ENCODE peak calls at places on chromosomes 4 and X, in four cellular contexts. K, Q, D and C are unnamed samples. For H3K9me3, the result is how much of the 10 kb centered on the place peaks cover.

GRCh38 chr4:56465599-56466295 is 1.7 kb upstream of the SRP72 start:
- DNase-seq in K (no peak), Q (no peak), D (no peak), C (no peak)

GRCh38 chr4:40587826-40588225 is 41.8 kb downstream of the RBM47 start:
- DNase-seq in K (no peak), Q (no peak), D (no peak), C (no peak)

GRCh38 chr4:169293343-169294176 is 22.8 kb upstream of the SH3RF1 start:
- DNase-seq in K (peak), Q (no peak), D (no peak), C (no peak)

GRCh38 chr4:38371391-38371851 is 292.6 kb upstream of the KLF3 start:
- DNase-seq in K (no peak), Q (no peak), D (no peak), C (no peak)

GRCh38 chrX:120559799-120560198 is 963 bp downstream of the CUL4B start:
- DNase-seq in K (no peak), Q (no peak), D (no peak), C (no peak)

GRCh38 chr4:52126946-52127345 is 75.8 kb downstream of the SPATA18 start:
- DNase-seq in K (no peak), Q (no peak), D (no peak), C (peak)

GRCh38 chr4:104693601-104694201 is 199.0 kb upstream of the CXXC4 start:
- DNase-seq in K (no peak), Q (peak), D (no peak), C (no peak)

GRCh38 chrX:104310084-104310483 is 55.4 kb upstream of the ESX1 start:
- DNase-seq in K (no peak), Q (no peak), D (no peak), C (no peak)

GRCh38 chr4:56127698-56128097 is 179.0 kb downstream of the CEP135 start:
- DNase-seq in K (no peak), Q (no peak), D (no peak), C (no peak)

GRCh38 chr4:95268819-95269565 is 279.8 kb downstream of the UNC5C start:
- DNase-seq in K (no peak), Q (no peak), D (no peak), C (no peak)

GRCh38 chr4:38386654-38387188 is 277.3 kb upstream of the KLF3 start:
- DNase-seq in K (no peak), Q (no peak), D (no peak), C (no peak)

GRCh38 chrX:38974542-38974941 is 173.3 kb downstream of the MID1IP1 start:
- DNase-seq in K (no peak), Q (no peak), D (no peak), C (no peak)

GRCh38 chrX:154352466-154352865 is 22.0 kb downstream of the FLNA start:
- DNase-seq in K (no peak), Q (no peak), D (no peak), C (no peak)

GRCh38 chr4:95387719-95388118 is 161.1 kb downstream of the UNC5C start:
- DNase-seq in K (no peak), Q (no peak), D (no peak), C (no peak)

GRCh38 chr4:124640037-124640730 is 72.3 kb downstream of the ANKRD50 start:
- DNase-seq in K (no peak), Q (no peak), D (no peak), C (no peak)

DNA sequence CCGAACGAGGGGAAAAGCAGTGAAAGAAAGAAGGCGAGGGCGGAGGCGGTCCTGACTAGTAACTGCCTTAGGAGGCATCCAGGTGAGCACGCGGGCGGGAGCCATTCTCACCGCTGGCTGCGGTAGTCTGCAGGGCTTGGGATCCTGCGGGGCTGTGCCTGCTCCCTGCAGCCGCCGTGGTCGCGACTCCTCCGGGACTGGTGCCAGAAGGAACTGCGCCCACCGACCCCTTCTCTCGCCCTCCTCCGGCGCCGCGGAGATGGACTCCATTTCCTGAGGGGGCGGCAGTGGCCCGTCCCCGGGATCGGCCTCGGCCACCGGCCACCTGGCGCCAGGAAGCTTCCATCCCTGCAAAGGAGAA is 545 bp downstream of the NFXL1 start:
- DNase-seq in K (no peak), Q (peak), D (no peak), C (no peak)
- H3K9me3 ChIP-seq in K (under half), Q (under half), D (under half), C (under half)

DNA sequence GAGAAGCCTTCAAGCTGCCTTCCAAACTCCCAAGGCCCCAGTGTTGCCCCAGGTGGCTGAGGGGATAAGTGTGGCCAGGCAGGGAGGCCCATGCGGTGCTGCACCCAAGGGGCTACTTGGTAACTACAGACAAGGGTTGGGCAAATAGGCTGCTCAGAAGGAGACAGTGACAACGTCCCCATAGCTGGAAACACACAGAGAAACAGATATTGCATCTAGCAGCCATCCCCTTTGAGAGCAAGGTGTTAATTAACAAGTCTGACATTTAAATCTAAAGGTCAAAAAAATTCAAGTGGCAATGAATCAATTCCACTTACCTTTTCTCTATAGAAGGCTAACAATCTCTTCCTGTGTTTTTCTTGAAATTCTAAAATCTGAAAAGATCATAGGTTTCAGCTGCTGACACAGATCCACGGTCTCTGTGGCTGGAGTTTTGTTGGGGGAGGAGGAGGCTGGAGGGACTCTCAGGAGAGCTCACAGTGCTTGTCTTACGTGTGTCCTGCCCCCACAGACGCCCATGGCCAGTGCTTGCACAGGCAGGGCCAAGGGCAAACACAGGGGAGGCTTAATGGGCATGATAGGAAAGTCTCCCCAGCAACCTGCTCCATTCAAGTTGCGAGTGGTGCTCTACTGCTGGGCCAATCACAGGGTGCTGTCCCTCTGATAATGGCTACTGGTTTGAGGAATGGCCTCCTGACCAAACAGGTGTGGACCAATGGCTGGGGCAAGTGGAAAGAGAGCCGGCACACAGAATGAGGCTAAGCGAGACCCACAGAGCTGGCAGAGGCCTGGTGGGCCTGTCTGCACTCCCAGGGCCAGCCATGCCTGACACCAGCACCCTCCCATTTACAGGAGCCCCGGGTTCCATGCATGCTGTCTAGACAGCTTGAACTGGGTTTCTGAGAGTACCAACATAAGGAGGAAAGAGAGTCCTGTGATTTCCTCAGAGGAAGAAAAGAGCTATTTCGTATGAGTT is 22.6 kb downstream of the RNF212 start:
- DNase-seq in K (no peak), Q (no peak), D (no peak), C (no peak)
- TF ChIP-seq SUZ12 in K (no peak), Q (no peak), D (no peak), C (no peak)

DNA sequence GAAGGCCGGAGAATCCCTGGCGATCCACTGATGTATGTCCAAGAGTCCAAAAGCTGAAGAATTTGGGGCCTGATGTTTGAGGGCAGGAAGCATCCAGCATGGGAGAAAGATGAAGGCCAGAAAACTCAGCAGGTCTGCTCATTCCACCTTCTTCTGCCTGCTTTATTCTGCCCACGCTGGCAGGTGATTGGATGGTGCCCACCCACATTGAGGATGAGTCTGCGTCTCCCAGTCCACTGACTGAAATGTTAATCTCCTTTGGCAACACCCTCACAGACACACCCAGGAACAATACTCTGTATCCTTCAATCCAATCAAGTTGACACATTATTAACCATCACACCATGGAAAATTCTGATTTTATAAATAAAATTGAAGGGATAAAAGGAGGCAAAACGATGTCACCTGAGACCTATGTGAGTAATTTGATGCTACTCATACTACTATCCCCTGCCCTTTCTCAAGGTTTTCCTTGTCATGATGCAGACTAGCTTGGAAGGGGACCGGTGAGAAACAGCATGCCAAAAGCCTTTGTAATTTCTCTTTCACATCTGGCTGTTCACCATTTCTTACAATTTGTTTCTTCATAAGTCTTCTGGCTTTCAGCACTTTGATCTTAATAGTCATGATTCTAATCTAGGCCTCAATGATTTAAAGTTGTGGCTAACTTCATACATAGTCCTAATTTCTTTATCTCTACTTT is 9.7 kb upstream of the PYURF start:
- DNase-seq in K (no peak), Q (no peak), D (no peak), C (no peak)
- H3K4me3 ChIP-seq in K (no peak), Q (no peak), D (no peak), C (no peak)

DNA sequence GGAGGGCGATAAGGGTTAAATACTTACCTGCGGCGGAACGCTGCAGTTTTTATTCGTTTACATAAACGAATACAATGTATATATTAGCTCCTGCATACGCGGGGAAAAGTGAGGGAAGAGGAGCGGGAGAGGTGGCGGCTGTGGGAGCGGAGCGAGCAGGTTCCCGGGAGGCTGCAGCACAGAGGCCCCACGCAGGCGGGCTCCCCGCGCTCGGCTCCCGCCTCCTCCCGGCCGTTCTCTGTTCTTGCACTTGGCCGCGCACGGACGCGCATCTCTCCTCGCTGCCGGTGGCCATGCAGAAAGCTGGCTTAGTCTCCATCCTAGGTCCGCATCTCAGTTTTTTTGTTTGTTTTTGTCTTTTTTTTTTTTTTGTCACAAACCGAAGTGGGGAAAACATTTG is 340.4 kb upstream of the FAT1 start:
- DNase-seq in K (no peak), Q (no peak), D (no peak), C (no peak)
- H3K9me3 ChIP-seq in K (under half), Q (under half), D (under half), C (under half)

GRCh38 chrX:68658530-68658929 is 11.1 kb downstream of the STARD8 start:
- DNase-seq in K (no peak), Q (no peak), D (no peak), C (no peak)
- TF ChIP-seq SUZ12 in K (no peak), Q (no peak), D (no peak), C (no peak)

DNA sequence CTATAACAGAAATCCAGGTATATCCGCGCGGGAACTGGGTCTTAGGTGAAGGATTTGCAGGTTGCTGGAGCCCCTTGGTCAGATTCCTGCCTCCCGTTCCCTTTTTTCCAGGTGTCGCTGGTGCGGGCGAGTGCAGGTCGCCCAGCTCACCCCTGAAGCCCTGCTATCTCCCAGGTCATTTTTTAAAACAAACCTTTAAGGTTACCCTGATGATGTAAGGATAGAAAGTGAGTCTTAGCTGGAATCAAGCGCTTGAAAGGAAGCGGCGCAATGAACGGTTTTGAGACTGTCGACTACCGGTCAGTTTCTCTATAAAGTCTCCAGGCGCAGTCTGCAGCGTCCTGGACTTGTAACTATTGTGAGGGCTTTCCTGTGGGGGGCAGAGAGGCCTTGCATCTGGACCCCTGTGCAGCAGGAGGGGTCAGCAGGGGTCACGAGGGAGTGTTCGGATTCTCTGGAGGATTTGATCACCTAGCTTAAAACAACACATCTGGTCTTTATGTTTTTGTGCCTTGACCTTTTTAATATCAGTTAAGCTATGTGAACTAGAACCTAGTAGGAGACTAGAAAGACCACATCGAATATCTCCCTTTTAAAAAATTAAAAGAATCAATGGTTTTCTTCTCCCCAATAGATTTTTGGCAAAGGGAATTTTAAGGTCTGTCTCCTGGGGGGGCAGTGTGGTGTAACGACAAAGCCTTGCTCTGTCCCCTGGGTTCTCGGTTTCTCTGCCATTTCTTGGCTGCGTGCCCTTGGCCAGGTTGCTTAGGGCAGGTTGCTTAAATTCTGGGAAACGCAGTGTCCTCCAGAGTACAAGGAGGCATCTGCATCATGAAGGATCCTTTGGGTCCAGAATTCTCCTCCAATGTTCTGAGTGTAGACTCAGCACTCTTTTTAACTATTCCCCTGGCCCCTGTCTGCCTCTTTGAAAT is 1.7 kb downstream of the KIT start:
- DNase-seq in K (no peak), Q (no peak), D (no peak), C (no peak)
- H3K4me3 ChIP-seq in K (no peak), Q (no peak), D (peak), C (peak)

GRCh38 chrX:70280573-70280972 is 1.4 kb upstream of the RAB41 start:
- DNase-seq in K (no peak), Q (no peak), D (no peak), C (no peak)

GRCh38 chrX:70281951-70282350 is at the start of gene RAB41:
- DNase-seq in K (no peak), Q (no peak), D (no peak), C (no peak)

GRCh38 chrX:70279081-70279480 is 2.9 kb upstream of the RAB41 start:
- DNase-seq in K (no peak), Q (no peak), D (no peak), C (no peak)
- H3K9me3 ChIP-seq in K (under half), Q (under half), D (under half), C (under half)

GRCh38 chr4:30840571-30840970 is 120.4 kb downstream of the PCDH7 start:
- DNase-seq in K (no peak), Q (no peak), D (no peak), C (no peak)
- TF ChIP-seq SUZ12 in K (no peak), Q (no peak), D (no peak), C (no peak)